ENCODE peak calls at places on chromosomes 11 and 22, in seven cellular contexts. S, D, O, R, K, P and F are unnamed samples.

GRCh38 chr11:45264839-45265515 is 21.2 kb downstream of the SYT13 start:
- DNase-seq in S (no peak), D (no peak), O (no peak), R (peak; percentile 91), K (no peak), P (peak; percentile 50), F (no peak)

GRCh38 chr11:8271106-8271886 is 7.6 kb upstream of the LMO1 start:
- DNase-seq in S (no peak), D (no peak), O (peak; percentile 4), R (no peak), K (peak; percentile 18), P (no peak), F (peak; percentile 34)

GRCh38 chr22:45878901-45879551 is 97.9 kb downstream of the WNT7B start:
- DNase-seq in S (no peak), D (peak; percentile 45), O (peak; percentile 34), R (no peak), K (peak; percentile 62), P (no peak), F (peak; percentile 55)

GRCh38 chr11:16982256-16982671 is 31.9 kb downstream of the PLEKHA7 start:
- DNase-seq in S (no peak), D (no peak), O (no peak), R (no peak), K (no peak), P (no peak), F (no peak)

GRCh38 chr22:24200616-24201212 is 19.4 kb downstream of the SUSD2 start:
- DNase-seq in S (no peak), D (no peak), O (no peak), R (peak; percentile 60), K (no peak), P (no peak), F (no peak)

GRCh38 chr11:12813371-12814225 is 139.4 kb downstream of the TEAD1 start:
- DNase-seq in S (no peak), D (peak; percentile 63), O (no peak), R (peak; percentile 61), K (no peak), P (no peak), F (peak; percentile 87)

GRCh38 chr11:103202048-103202651 is 92.9 kb downstream of the DYNC2H1 start:
- DNase-seq in S (no peak), D (no peak), O (no peak), R (peak; percentile 7), K (no peak), P (no peak), F (no peak)

GRCh38 chr11:69686856-69687255 is 11.7 kb upstream of the LTO1 start:
- DNase-seq in S (no peak), D (no peak), O (no peak), R (no peak), K (no peak), P (no peak), F (no peak)

GRCh38 chr22:40247976-40248375 is 70.3 kb downstream of the TNRC6B start:
- DNase-seq in S (peak; percentile 48), D (no peak), O (no peak), R (no peak), K (no peak), P (no peak), F (no peak)

DNA sequence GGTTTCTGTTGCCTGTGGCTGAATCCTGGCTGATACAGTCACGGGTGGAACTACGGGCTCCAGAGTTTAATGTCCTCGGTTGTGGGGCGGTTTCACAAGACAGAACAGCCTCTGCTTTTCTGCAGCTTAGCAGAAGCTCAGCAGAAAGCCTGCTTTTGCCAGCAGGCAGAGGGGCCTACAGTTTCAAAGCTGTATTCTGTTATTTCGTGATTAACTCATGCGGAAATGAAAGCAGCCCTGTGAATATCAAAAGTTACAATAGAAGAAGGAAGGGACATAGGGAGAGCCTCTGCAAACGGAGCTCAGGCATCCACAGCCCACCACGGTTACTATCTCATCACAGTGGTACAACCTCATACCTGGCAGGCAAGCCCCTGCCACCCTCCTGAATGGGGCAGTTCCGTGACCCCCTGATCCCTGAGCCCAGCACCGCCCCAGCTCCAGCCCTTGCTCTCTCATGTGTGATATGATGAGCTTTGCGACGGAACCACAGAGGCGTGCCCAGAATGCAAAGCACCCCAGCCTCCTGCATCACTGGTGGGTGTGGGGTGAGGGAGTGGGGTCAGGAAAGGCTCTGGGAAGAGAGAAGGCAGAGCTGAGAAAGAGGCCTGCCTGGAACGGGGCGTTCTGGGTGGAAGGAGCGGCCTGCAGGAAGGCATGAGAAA is 360.6 kb downstream of the BRD1 start:
- DNase-seq in S (no peak), D (no peak), O (no peak), R (no peak), K (no peak), P (no peak), F (no peak)
- H3K4me1 ChIP-seq in S (no peaks in the 10 kb centered on the region), D (no peaks in the 10 kb centered on the region), O (no peaks in the 10 kb centered on the region), R (no peaks in the 10 kb centered on the region), K (no peaks in the 10 kb centered on the region), P (no peaks in the 10 kb centered on the region), F (no peaks in the 10 kb centered on the region)

GRCh38 chr11:120346233-120346632 is 10.0 kb downstream of the ARHGEF12 start:
- DNase-seq in S (no peak), D (no peak), O (no peak), R (no peak), K (no peak), P (no peak), F (no peak)
- H3K4me1 ChIP-seq in S (peaks cover 22% of the 10 kb centered on the region), D (peaks cover 77% of the 10 kb centered on the region), O (peaks cover 65% of the 10 kb centered on the region), R (peaks cover 31% of the 10 kb centered on the region), K (no peaks in the 10 kb centered on the region), P (peaks cover 37% of the 10 kb centered on the region), F (peaks cover 64% of the 10 kb centered on the region)

DNA sequence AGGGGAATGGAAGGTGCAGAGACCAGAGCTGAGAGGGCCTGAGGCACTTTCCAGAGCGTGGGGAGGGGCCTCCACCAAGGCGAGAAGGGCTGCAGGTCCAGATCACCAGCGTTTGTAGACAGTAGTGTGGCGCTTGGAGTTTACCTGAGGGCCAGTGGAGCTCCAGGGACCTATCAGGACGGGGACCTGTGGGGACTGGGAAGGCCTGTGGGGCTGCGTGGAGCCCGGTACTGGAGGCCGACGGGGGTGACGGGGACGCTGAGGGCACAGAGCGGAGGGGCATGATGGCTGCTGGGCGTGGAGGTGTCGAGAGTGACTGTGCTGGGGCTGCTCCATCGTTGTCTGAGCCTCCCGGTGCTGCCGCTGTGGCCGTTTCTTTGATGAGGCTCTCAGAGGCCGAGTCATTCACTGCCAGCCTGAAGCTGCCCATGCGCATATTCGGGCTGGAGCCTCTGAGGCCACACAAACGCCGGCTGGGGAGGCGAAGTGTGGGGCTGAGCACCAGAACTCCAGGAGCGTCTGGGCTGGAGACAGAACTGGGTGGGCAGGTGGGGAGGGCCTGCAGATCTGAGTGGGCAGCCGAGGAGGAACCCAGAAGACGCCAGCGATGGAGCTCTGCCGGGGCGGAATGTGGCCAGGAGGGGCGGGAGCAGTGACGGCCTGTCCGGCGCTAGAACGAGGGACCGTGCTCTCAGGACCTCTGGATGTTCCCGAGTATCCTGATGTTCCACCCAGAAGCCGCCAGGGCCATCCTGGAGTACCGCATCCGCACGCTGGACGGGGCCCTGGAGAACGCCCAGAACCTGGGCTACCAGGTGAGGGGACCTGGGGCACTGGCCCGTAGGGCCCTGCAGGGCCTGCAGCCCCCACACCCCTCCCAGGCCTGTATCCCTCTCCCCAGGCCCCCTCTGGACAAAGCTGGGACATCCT is 2.6 kb downstream of the PGGHG start:
- DNase-seq in S (no peak), D (peak; percentile 49), O (peak; percentile 41), R (no peak), K (no peak), P (no peak), F (peak; percentile 64)
- H3K4me1 ChIP-seq in S (peaks cover 36% of the 10 kb centered on the region), D (no peaks in the 10 kb centered on the region), O (peaks cover 21% of the 10 kb centered on the region), R (peaks cover 5% of the 10 kb centered on the region), K (no peaks in the 10 kb centered on the region), P (no peaks in the 10 kb centered on the region), F (peaks cover 19% of the 10 kb centered on the region)

DNA sequence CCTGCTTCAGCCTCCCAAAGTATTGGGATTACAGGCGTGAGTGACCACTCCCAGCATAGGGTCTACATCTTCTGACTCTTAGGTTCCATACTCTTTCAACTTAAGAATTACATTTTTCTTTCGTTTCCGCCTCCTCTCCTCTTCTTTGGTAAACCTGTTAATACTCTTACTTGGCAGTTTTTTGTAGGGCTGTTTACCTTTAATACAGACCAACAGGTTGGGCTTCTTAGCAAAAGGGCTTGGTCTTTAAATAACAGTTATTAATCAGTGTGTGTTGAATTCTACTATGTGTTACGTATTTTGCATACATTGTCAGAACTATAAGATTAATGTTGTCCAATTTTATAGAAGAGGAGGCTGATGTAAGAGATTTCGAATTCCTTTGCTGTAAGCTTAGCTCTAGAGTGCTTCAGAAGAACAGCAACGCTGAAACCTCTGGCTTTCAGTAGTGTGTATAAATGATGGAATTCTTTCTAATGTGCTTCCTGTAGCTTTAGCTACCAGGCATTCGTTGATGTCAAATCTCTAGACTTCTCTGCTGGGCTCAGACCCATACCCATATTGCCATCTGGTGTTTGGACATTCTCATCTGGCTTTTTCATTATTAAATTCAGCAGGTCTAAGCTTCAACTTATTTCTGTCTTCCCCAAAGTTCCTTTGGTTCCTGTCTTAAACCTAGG is 3.1 kb downstream of the FDX1 start:
- DNase-seq in S (no peak), D (no peak), O (no peak), R (no peak), K (no peak), P (no peak), F (no peak)
- H3K4me1 ChIP-seq in S (peaks cover 37% of the 10 kb centered on the region), D (peaks cover 54% of the 10 kb centered on the region), O (peaks cover 48% of the 10 kb centered on the region), R (peaks cover 47% of the 10 kb centered on the region), K (peaks cover 8% of the 10 kb centered on the region), P (peaks cover 22% of the 10 kb centered on the region), F (peaks cover 29% of the 10 kb centered on the region)

DNA sequence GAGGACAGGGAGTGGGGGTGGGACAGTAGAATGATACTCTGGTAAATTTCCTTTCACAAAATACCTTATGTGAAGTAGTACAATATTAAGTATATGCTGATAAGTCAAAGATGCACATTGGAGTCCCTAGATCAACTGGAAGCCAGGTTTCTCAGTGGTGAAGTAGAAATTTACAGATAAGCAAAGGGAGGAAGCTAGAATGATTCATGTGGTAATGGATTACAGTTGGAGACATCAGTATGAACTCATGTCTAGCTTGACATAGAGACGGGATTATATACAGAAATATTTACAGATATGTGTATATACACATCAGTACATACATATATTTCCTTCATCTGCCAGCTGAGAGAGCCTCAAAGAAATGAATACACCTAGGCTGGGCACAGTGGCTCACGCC is 21.5 kb downstream of the PLEKHB1 start:
- DNase-seq in S (no peak), D (no peak), O (no peak), R (no peak), K (no peak), P (no peak), F (no peak)
- H3K4me1 ChIP-seq in S (no peaks in the 10 kb centered on the region), D (peaks cover 12% of the 10 kb centered on the region), O (peaks cover 7% of the 10 kb centered on the region), R (no peaks in the 10 kb centered on the region), K (no peaks in the 10 kb centered on the region), P (no peaks in the 10 kb centered on the region), F (no peaks in the 10 kb centered on the region)

GRCh38 chr11:61514050-61514917 is 5.7 kb downstream of the LRRC10B start:
- DNase-seq in S (no peak), D (no peak), O (no peak), R (no peak), K (no peak), P (no peak), F (no peak)

GRCh38 chr11:61513143-61513740 is 4.7 kb downstream of the LRRC10B start:
- DNase-seq in S (no peak), D (no peak), O (no peak), R (no peak), K (no peak), P (no peak), F (no peak)

GRCh38 chr11:61516191-61516590 is 7.6 kb downstream of the LRRC10B start:
- DNase-seq in S (no peak), D (no peak), O (no peak), R (no peak), K (peak; percentile 72), P (no peak), F (no peak)

GRCh38 chr11:61516675-61517516 is 8.3 kb downstream of the LRRC10B start:
- DNase-seq in S (peak; percentile 39), D (no peak), O (no peak), R (peak; percentile 86), K (peak; percentile 88), P (no peak), F (no peak)

GRCh38 chr11:61515686-61516085 is 7.1 kb downstream of the LRRC10B start:
- DNase-seq in S (no peak), D (no peak), O (no peak), R (no peak), K (no peak), P (no peak), F (no peak)
- H3K4me1 ChIP-seq in S (peaks cover 10% of the 10 kb centered on the region), D (no peaks in the 10 kb centered on the region), O (peaks cover 9% of the 10 kb centered on the region), R (peaks cover 6% of the 10 kb centered on the region), K (no peaks in the 10 kb centered on the region), P (no peaks in the 10 kb centered on the region), F (peaks cover 11% of the 10 kb centered on the region)